ENCODE peak calls at places on chromosomes 3 and 15, in nine cellular contexts. One of them, this sample, is unnamed.

GRCh38 chr3:45870099-45870498 is 16.2 kb upstream of the CCR9 start:
- DNase-seq in stimulated activated CD8-positive, alpha-beta memory T cell treated with anti-CD3 and anti-CD28 coated beads, Interleukin-7, amount 100 ng/mL, for 1 hour: peak
- DNase-seq in HS-5: no peak
- DNase-seq in cardiac fibroblast: no peak
- DNase-seq in activated CD4-positive, alpha-beta T cell treated with anti-CD3 and anti-CD28 coated beads for 48 hours: peak
- DNase-seq in fibroblast of villous mesenchyme: no peak
- DNase-seq in neural crest cell: no peak
- DNase-seq in head of caudate nucleus: no peak
- DNase-seq in H1: no peak
- DNase-seq in this sample: no peak

GRCh38 chr3:171640520-171641412 is 169.5 kb downstream of the PLD1 start:
- DNase-seq in stimulated activated CD8-positive, alpha-beta memory T cell treated with anti-CD3 and anti-CD28 coated beads, Interleukin-7, amount 100 ng/mL, for 1 hour: no peak
- DNase-seq in HS-5: no peak
- DNase-seq in cardiac fibroblast: peak
- DNase-seq in activated CD4-positive, alpha-beta T cell treated with anti-CD3 and anti-CD28 coated beads for 48 hours: no peak
- DNase-seq in fibroblast of villous mesenchyme: peak
- DNase-seq in neural crest cell: no peak
- DNase-seq in head of caudate nucleus: no peak
- DNase-seq in H1: no peak
- DNase-seq in this sample: no peak

GRCh38 chr15:83713242-83713641 is 59.3 kb downstream of the ADAMTSL3 start:
- DNase-seq in stimulated activated CD8-positive, alpha-beta memory T cell treated with anti-CD3 and anti-CD28 coated beads, Interleukin-7, amount 100 ng/mL, for 1 hour: no peak
- DNase-seq in HS-5: no peak
- DNase-seq in cardiac fibroblast: no peak
- DNase-seq in activated CD4-positive, alpha-beta T cell treated with anti-CD3 and anti-CD28 coated beads for 48 hours: no peak
- DNase-seq in fibroblast of villous mesenchyme: no peak
- DNase-seq in neural crest cell: no peak
- DNase-seq in head of caudate nucleus: no peak
- DNase-seq in H1: no peak
- DNase-seq in this sample: no peak

GRCh38 chr3:98657429-98657828 is 64.0 kb upstream of the CPOX start:
- DNase-seq in stimulated activated CD8-positive, alpha-beta memory T cell treated with anti-CD3 and anti-CD28 coated beads, Interleukin-7, amount 100 ng/mL, for 1 hour: no peak
- DNase-seq in HS-5: no peak
- DNase-seq in cardiac fibroblast: peak
- DNase-seq in activated CD4-positive, alpha-beta T cell treated with anti-CD3 and anti-CD28 coated beads for 48 hours: peak
- DNase-seq in fibroblast of villous mesenchyme: no peak
- DNase-seq in neural crest cell: no peak
- DNase-seq in head of caudate nucleus: peak
- DNase-seq in H1: peak
- DNase-seq in this sample: no peak

GRCh38 chr15:73956276-73957086 is 30.2 kb downstream of the LOXL1 start:
- DNase-seq in stimulated activated CD8-positive, alpha-beta memory T cell treated with anti-CD3 and anti-CD28 coated beads, Interleukin-7, amount 100 ng/mL, for 1 hour: no peak
- DNase-seq in HS-5: peak
- DNase-seq in cardiac fibroblast: peak
- DNase-seq in activated CD4-positive, alpha-beta T cell treated with anti-CD3 and anti-CD28 coated beads for 48 hours: no peak
- DNase-seq in fibroblast of villous mesenchyme: peak
- DNase-seq in neural crest cell: no peak
- DNase-seq in head of caudate nucleus: no peak
- DNase-seq in H1: no peak
- DNase-seq in this sample: no peak

GRCh38 chr3:193946945-193947344 is 189.0 kb upstream of the HES1 start:
- DNase-seq in stimulated activated CD8-positive, alpha-beta memory T cell treated with anti-CD3 and anti-CD28 coated beads, Interleukin-7, amount 100 ng/mL, for 1 hour: no peak
- DNase-seq in HS-5: no peak
- DNase-seq in cardiac fibroblast: peak
- DNase-seq in activated CD4-positive, alpha-beta T cell treated with anti-CD3 and anti-CD28 coated beads for 48 hours: no peak
- DNase-seq in fibroblast of villous mesenchyme: no peak
- DNase-seq in neural crest cell: no peak
- DNase-seq in head of caudate nucleus: no peak
- DNase-seq in H1: no peak
- DNase-seq in this sample: no peak

GRCh38 chr3:30659270-30660127 is 53.1 kb downstream of the TGFBR2 start:
- DNase-seq in stimulated activated CD8-positive, alpha-beta memory T cell treated with anti-CD3 and anti-CD28 coated beads, Interleukin-7, amount 100 ng/mL, for 1 hour: no peak
- DNase-seq in HS-5: peak
- DNase-seq in cardiac fibroblast: peak
- DNase-seq in activated CD4-positive, alpha-beta T cell treated with anti-CD3 and anti-CD28 coated beads for 48 hours: no peak
- DNase-seq in fibroblast of villous mesenchyme: peak
- DNase-seq in neural crest cell: no peak
- DNase-seq in head of caudate nucleus: no peak
- DNase-seq in H1: no peak
- DNase-seq in this sample: no peak

GRCh38 chr3:71258116-71258515 is 325.4 kb downstream of the FOXP1 start:
- DNase-seq in stimulated activated CD8-positive, alpha-beta memory T cell treated with anti-CD3 and anti-CD28 coated beads, Interleukin-7, amount 100 ng/mL, for 1 hour: no peak
- DNase-seq in HS-5: peak
- DNase-seq in cardiac fibroblast: peak
- DNase-seq in activated CD4-positive, alpha-beta T cell treated with anti-CD3 and anti-CD28 coated beads for 48 hours: no peak
- DNase-seq in fibroblast of villous mesenchyme: peak
- DNase-seq in neural crest cell: no peak
- DNase-seq in head of caudate nucleus: peak
- DNase-seq in H1: no peak
- DNase-seq in this sample: peak

GRCh38 chr3:8983591-8983990 is 20.3 kb upstream of the RAD18 start:
- DNase-seq in stimulated activated CD8-positive, alpha-beta memory T cell treated with anti-CD3 and anti-CD28 coated beads, Interleukin-7, amount 100 ng/mL, for 1 hour: no peak
- DNase-seq in HS-5: no peak
- DNase-seq in cardiac fibroblast: no peak
- DNase-seq in activated CD4-positive, alpha-beta T cell treated with anti-CD3 and anti-CD28 coated beads for 48 hours: no peak
- DNase-seq in fibroblast of villous mesenchyme: no peak
- DNase-seq in neural crest cell: no peak
- DNase-seq in head of caudate nucleus: no peak
- DNase-seq in H1: no peak
- DNase-seq in this sample: no peak

GRCh38 chr15:44194397-44195150 is 497 bp downstream of the FRMD5 start:
- DNase-seq in stimulated activated CD8-positive, alpha-beta memory T cell treated with anti-CD3 and anti-CD28 coated beads, Interleukin-7, amount 100 ng/mL, for 1 hour: no peak
- DNase-seq in HS-5: peak
- DNase-seq in cardiac fibroblast: peak
- DNase-seq in activated CD4-positive, alpha-beta T cell treated with anti-CD3 and anti-CD28 coated beads for 48 hours: peak
- DNase-seq in fibroblast of villous mesenchyme: peak
- DNase-seq in neural crest cell: no peak
- DNase-seq in head of caudate nucleus: peak
- DNase-seq in H1: peak
- DNase-seq in this sample: peak

GRCh38 chr3:108391917-108392585 is 95.7 kb downstream of the HHLA2 start:
- DNase-seq in stimulated activated CD8-positive, alpha-beta memory T cell treated with anti-CD3 and anti-CD28 coated beads, Interleukin-7, amount 100 ng/mL, for 1 hour: no peak
- DNase-seq in HS-5: peak
- DNase-seq in cardiac fibroblast: peak
- DNase-seq in activated CD4-positive, alpha-beta T cell treated with anti-CD3 and anti-CD28 coated beads for 48 hours: no peak
- DNase-seq in fibroblast of villous mesenchyme: no peak
- DNase-seq in neural crest cell: no peak
- DNase-seq in head of caudate nucleus: no peak
- DNase-seq in H1: no peak
- DNase-seq in this sample: no peak

GRCh38 chr3:46866720-46867549 is 3.7 kb upstream of the MYL3 start:
- DNase-seq in stimulated activated CD8-positive, alpha-beta memory T cell treated with anti-CD3 and anti-CD28 coated beads, Interleukin-7, amount 100 ng/mL, for 1 hour: peak
- DNase-seq in HS-5: no peak
- DNase-seq in cardiac fibroblast: peak
- DNase-seq in activated CD4-positive, alpha-beta T cell treated with anti-CD3 and anti-CD28 coated beads for 48 hours: peak
- DNase-seq in fibroblast of villous mesenchyme: peak
- DNase-seq in neural crest cell: peak
- DNase-seq in head of caudate nucleus: peak
- DNase-seq in H1: peak
- DNase-seq in this sample: peak

GRCh38 chr3:71662056-71662455 is 63.1 kb downstream of the EIF4E3 start:
- DNase-seq in stimulated activated CD8-positive, alpha-beta memory T cell treated with anti-CD3 and anti-CD28 coated beads, Interleukin-7, amount 100 ng/mL, for 1 hour: no peak
- DNase-seq in HS-5: no peak
- DNase-seq in cardiac fibroblast: no peak
- DNase-seq in activated CD4-positive, alpha-beta T cell treated with anti-CD3 and anti-CD28 coated beads for 48 hours: no peak
- DNase-seq in fibroblast of villous mesenchyme: no peak
- DNase-seq in neural crest cell: no peak
- DNase-seq in head of caudate nucleus: no peak
- DNase-seq in H1: no peak
- DNase-seq in this sample: no peak

GRCh38 chr3:55654123-55654787 is 167.1 kb upstream of the WNT5A start:
- DNase-seq in stimulated activated CD8-positive, alpha-beta memory T cell treated with anti-CD3 and anti-CD28 coated beads, Interleukin-7, amount 100 ng/mL, for 1 hour: no peak
- DNase-seq in HS-5: no peak
- DNase-seq in cardiac fibroblast: no peak
- DNase-seq in activated CD4-positive, alpha-beta T cell treated with anti-CD3 and anti-CD28 coated beads for 48 hours: no peak
- DNase-seq in fibroblast of villous mesenchyme: no peak
- DNase-seq in neural crest cell: no peak
- DNase-seq in head of caudate nucleus: no peak
- DNase-seq in H1: no peak
- DNase-seq in this sample: no peak

GRCh38 chr3:187684880-187685279 is 14.7 kb upstream of the SST start:
- DNase-seq in stimulated activated CD8-positive, alpha-beta memory T cell treated with anti-CD3 and anti-CD28 coated beads, Interleukin-7, amount 100 ng/mL, for 1 hour: no peak
- DNase-seq in HS-5: peak
- DNase-seq in cardiac fibroblast: peak
- DNase-seq in activated CD4-positive, alpha-beta T cell treated with anti-CD3 and anti-CD28 coated beads for 48 hours: peak
- DNase-seq in fibroblast of villous mesenchyme: peak
- DNase-seq in neural crest cell: no peak
- DNase-seq in head of caudate nucleus: no peak
- DNase-seq in H1: no peak
- DNase-seq in this sample: no peak

GRCh38 chr3:156723182-156723619 is 48.8 kb downstream of the TIPARP start:
- DNase-seq in stimulated activated CD8-positive, alpha-beta memory T cell treated with anti-CD3 and anti-CD28 coated beads, Interleukin-7, amount 100 ng/mL, for 1 hour: no peak
- DNase-seq in HS-5: peak
- DNase-seq in cardiac fibroblast: peak
- DNase-seq in activated CD4-positive, alpha-beta T cell treated with anti-CD3 and anti-CD28 coated beads for 48 hours: peak
- DNase-seq in fibroblast of villous mesenchyme: no peak
- DNase-seq in neural crest cell: no peak
- DNase-seq in head of caudate nucleus: no peak
- DNase-seq in H1: no peak
- DNase-seq in this sample: no peak

GRCh38 chr15:69170597-69170996 is 10.2 kb downstream of the GLCE start:
- DNase-seq in stimulated activated CD8-positive, alpha-beta memory T cell treated with anti-CD3 and anti-CD28 coated beads, Interleukin-7, amount 100 ng/mL, for 1 hour: no peak
- DNase-seq in HS-5: no peak
- DNase-seq in cardiac fibroblast: no peak
- DNase-seq in activated CD4-positive, alpha-beta T cell treated with anti-CD3 and anti-CD28 coated beads for 48 hours: no peak
- DNase-seq in fibroblast of villous mesenchyme: no peak
- DNase-seq in neural crest cell: no peak
- DNase-seq in head of caudate nucleus: no peak
- DNase-seq in H1: no peak
- DNase-seq in this sample: no peak

GRCh38 chr15:68885070-68885469 is 45.3 kb upstream of the SPESP1 start:
- DNase-seq in stimulated activated CD8-positive, alpha-beta memory T cell treated with anti-CD3 and anti-CD28 coated beads, Interleukin-7, amount 100 ng/mL, for 1 hour: no peak
- DNase-seq in HS-5: peak
- DNase-seq in cardiac fibroblast: peak
- DNase-seq in activated CD4-positive, alpha-beta T cell treated with anti-CD3 and anti-CD28 coated beads for 48 hours: no peak
- DNase-seq in fibroblast of villous mesenchyme: peak
- DNase-seq in neural crest cell: no peak
- DNase-seq in head of caudate nucleus: no peak
- DNase-seq in H1: no peak
- DNase-seq in this sample: no peak